ENCODE peak calls at places on chromosomes 6 and 20, in six cellular contexts. M is HepG2, D is H1, V is GM12891, C is GM12878, E is K562. J is an unnamed sample.

GRCh38 chr20:19699132-19699971 is 58.7 kb upstream of the RIN2 start:
- DNase-seq in M (no peak), D (no peak), V (no peak), C (no peak), E (no peak), J (no peak)

GRCh38 chr20:51377132-51377531 is 165.4 kb downstream of the NFATC2 start:
- DNase-seq in M (no peak), D (no peak), V (no peak), C (no peak), E (no peak), J (no peak)

GRCh38 chr6:23213193-23213592 is 643.8 kb downstream of the HDGFL1 start:
- DNase-seq in M (no peak), D (no peak), V (no peak), C (no peak), E (no peak), J (no peak)

GRCh38 chr6:168756009-168756634 is 315.1 kb downstream of the SMOC2 start:
- DNase-seq in M (no peak), D (no peak), V (no peak), C (no peak), E (no peak), J (no peak)

GRCh38 chr6:116883005-116883404 is 6.0 kb downstream of the RFX6 start:
- DNase-seq in M (no peak), D (no peak), V (no peak), C (no peak), E (no peak), J (no peak)

GRCh38 chr6:119036076-119036475 is 42.4 kb downstream of the FAM184A start:
- DNase-seq in M (no peak), D (no peak), V (no peak), C (no peak), E (no peak), J (no peak)

GRCh38 chr20:41258489-41258888 is 59.0 kb downstream of the ZHX3 start:
- DNase-seq in M (no peak), D (no peak), V (no peak), C (no peak), E (no peak), J (no peak)

GRCh38 chr6:56019973-56020372 is 144.6 kb upstream of the BMP5 start:
- DNase-seq in M (no peak), D (no peak), V (no peak), C (no peak), E (no peak), J (no peak)

GRCh38 chr6:57257911-57258541 is 35.9 kb upstream of the RAB23 start:
- DNase-seq in M (no peak), D (no peak), V (no peak), C (no peak), E (no peak), J (no peak)

GRCh38 chr6:139342957-139343750 is 31.3 kb downstream of the CITED2 start:
- DNase-seq in M (no peak), D (no peak), V (no peak), C (no peak), E (no peak), J (no peak)

GRCh38 chr6:24757610-24758009 is 17.1 kb upstream of the GMNN start:
- DNase-seq in M (no peak), D (no peak), V (no peak), C (no peak), E (no peak), J (no peak)

GRCh38 chr6:165685302-165685701 is 22.3 kb upstream of the PDE10A start:
- DNase-seq in M (no peak), D (no peak), V (no peak), C (no peak), E (no peak), J (no peak)

GRCh38 chr6:89605861-89606260 is 32.7 kb downstream of the LYRM2 start:
- DNase-seq in M (no peak), D (no peak), V (no peak), C (no peak), E (no peak), J (no peak)

GRCh38 chr6:28606424-28607391 is 81.0 kb downstream of the GPX5 start:
- DNase-seq in M (peak), D (peak), V (peak), C (peak), E (peak), J (no peak)

GRCh38 chr6:38307730-38308129 is 332.0 kb downstream of the BTBD9 start:
- DNase-seq in M (no peak), D (no peak), V (no peak), C (peak), E (no peak), J (no peak)

GRCh38 chr6:170516783-170517616 is 36.1 kb downstream of the PSMB1 start:
- DNase-seq in M (peak), D (no peak), V (peak), C (no peak), E (peak), J (no peak)

GRCh38 chr6:151322570-151322969 is 68.8 kb downstream of the ZBTB2 start:
- DNase-seq in M (peak), D (no peak), V (no peak), C (no peak), E (no peak), J (no peak)

GRCh38 chr6:16361121-16361520 is 122.7 kb downstream of the GMPR start:
- DNase-seq in M (no peak), D (no peak), V (no peak), C (no peak), E (no peak), J (no peak)

GRCh38 chr20:52984451-52984810 is 12.3 kb downstream of the TSHZ2 start:
- DNase-seq in M (no peak), D (no peak), V (no peak), C (no peak), E (no peak), J (no peak)

GRCh38 chr6:158460602-158461092 is 99.2 kb upstream of the TMEM181 start:
- DNase-seq in M (no peak), D (no peak), V (no peak), C (no peak), E (no peak), J (no peak)

GRCh38 chr6:49570474-49571079 is 20.1 kb downstream of the C6orf141 start:
- DNase-seq in M (peak), D (no peak), V (no peak), C (no peak), E (no peak), J (no peak)

GRCh38 chr6:33717857-33718552 is 6.5 kb upstream of the UQCC2 start:
- DNase-seq in M (no peak), D (no peak), V (no peak), C (no peak), E (no peak), J (no peak)

GRCh38 chr20:36112112-36112511 is 42.4 kb upstream of the EPB41L1 start:
- DNase-seq in M (no peak), D (no peak), V (no peak), C (no peak), E (no peak), J (no peak)
- TF ChIP-seq POLR2AphosphoS5 in M (no peak), D (no peak), V (no peak), C (no peak), E (no peak), J (no peak)

GRCh38 chr20:63021356-63022321 is 14.9 kb upstream of the BHLHE23 start:
- DNase-seq in M (no peak), D (no peak), V (no peak), C (no peak), E (no peak), J (no peak)

GRCh38 chr20:63023071-63023835 is 16.5 kb upstream of the BHLHE23 start:
- DNase-seq in M (no peak), D (peak), V (no peak), C (no peak), E (no peak), J (no peak)

GRCh38 chr20:63022501-63022900 is 15.7 kb upstream of the BHLHE23 start:
- DNase-seq in M (no peak), D (no peak), V (no peak), C (no peak), E (no peak), J (no peak)

GRCh38 chr20:63017826-63018411 is 11.2 kb upstream of the BHLHE23 start:
- DNase-seq in M (no peak), D (no peak), V (no peak), C (no peak), E (no peak), J (no peak)

DNA sequence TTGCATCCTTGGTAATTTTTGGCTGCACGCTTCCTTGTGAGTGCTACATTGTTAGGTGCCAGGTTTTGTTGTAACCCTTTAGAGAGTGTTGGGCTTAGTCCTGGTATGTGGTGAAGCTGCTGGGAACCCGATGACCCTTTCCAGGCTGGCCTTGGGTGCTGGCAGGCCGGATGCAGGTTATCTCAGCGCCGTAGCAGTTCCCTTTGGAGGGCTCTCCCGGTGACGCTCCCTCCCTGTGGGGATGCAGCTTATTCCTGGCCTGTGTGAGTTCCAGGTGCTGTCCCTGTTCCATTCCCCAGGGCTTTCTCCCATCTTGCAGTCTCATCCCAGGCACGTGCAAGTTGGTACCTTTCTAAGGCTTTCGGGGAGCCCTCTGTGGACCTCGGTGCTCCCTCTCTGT is 13.9 kb upstream of the BHLHE23 start:
- DNase-seq in M (no peak), D (no peak), V (no peak), C (no peak), E (no peak), J (no peak)
- TF ChIP-seq POLR2A in M (no peak), D (no peak), V (no peak), C (no peak), E (no peak), J (no peak)

GRCh38 chr6:126117251-126117650 is 130.9 kb downstream of the TRMT11 start:
- DNase-seq in M (no peak), D (no peak), V (no peak), C (no peak), E (no peak), J (no peak)

GRCh38 chr6:126113261-126113660 is 126.9 kb downstream of the TRMT11 start:
- DNase-seq in M (no peak), D (no peak), V (no peak), C (no peak), E (no peak), J (no peak)

GRCh38 chr6:126123226-126123625 is 136.9 kb downstream of the TRMT11 start:
- DNase-seq in M (no peak), D (no peak), V (no peak), C (no peak), E (peak), J (no peak)

GRCh38 chr6:126118934-126119333 is 132.6 kb downstream of the TRMT11 start:
- DNase-seq in M (no peak), D (no peak), V (no peak), C (no peak), E (no peak), J (no peak)

GRCh38 chr6:126118058-126118759 is 131.9 kb downstream of the TRMT11 start:
- DNase-seq in M (no peak), D (no peak), V (no peak), C (no peak), E (peak), J (no peak)
- TF ChIP-seq TAF1 in M (no peak), D (no peak), V (no peak), C (no peak), E (peak), J (no peak)

GRCh38 chr6:79631800-79632172 is 657 bp downstream of the SH3BGRL2 start:
- DNase-seq in M (no peak), D (peak), V (no peak), C (no peak), E (no peak), J (no peak)
- TF ChIP-seq POLR2AphosphoS5 in M (no peak), D (no peak), V (no peak), C (no peak), E (no peak), J (no peak)

GRCh38 chr20:38626921-38627659 is 25.5 kb downstream of the ARHGAP40 start:
- DNase-seq in M (no peak), D (no peak), V (no peak), C (no peak), E (no peak), J (no peak)
- TF ChIP-seq POLR2A in M (no peak), D (no peak), V (no peak), C (no peak), E (no peak), J (no peak)

J was measured in GM12892.